ENCODE peak calls at places on chromosomes 16 and 17, in nine cellular contexts. H is stimulated activated CD4-positive, alpha-beta T cell treated with anti-CD3 and anti-CD28 coated beads, TNF-alpha, amount 100 ng/mL, for 48 hours; Q is stimulated activated CD8-positive, alpha-beta memory T cell treated with anti-CD3 and anti-CD28 coated beads, Interleukin-15, amount 100 ng/mL, for 24 hours; U is GM12865; R is activated CD4-positive, alpha-beta T cell treated with anti-CD3 and anti-CD28 coated beads, Interleukin-2, amount 50 U/mL, for 1 hour; Z is T follicular helper cell; B is NCI-H345; J is pons; D is dorsolateral prefrontal cortex. K is an unnamed sample.

GRCh38 chr17:48439875-48440505 is 10.0 kb upstream of the SKAP1 start:
- DNase-seq in U (peak; percentile 66), Z (peak; percentile 50), H (no peak), R (peak; percentile 56), B (no peak), D (no peak), Q (no peak), J (no peak), K (peak; percentile 62)

GRCh38 chr16:89009343-89010209 is 32.6 kb upstream of the CBFA2T3 start:
- DNase-seq in J (no peak), H (no peak), R (peak; percentile 33), D (peak; percentile 31), B (no peak), U (peak; percentile 43), Z (no peak), Q (no peak), K (no peak)

GRCh38 chr16:75252946-75253911 is 1.8 kb upstream of the BCAR1 start:
- DNase-seq in D (no peak), U (no peak), R (no peak), J (no peak), H (no peak), Q (no peak), B (no peak), Z (no peak), K (no peak)

GRCh38 chr17:59154335-59154720 is 658 bp downstream of the SKA2 start:
- DNase-seq in U (peak; percentile 51), Q (peak; percentile 2), Z (peak; percentile 8), H (peak; percentile 11), B (peak; percentile 66), R (peak; percentile 14), D (peak; percentile 58), J (no peak), K (no peak)

GRCh38 chr17:80007009-80007752 is 28.5 kb downstream of the TBC1D16 start:
- DNase-seq in U (no peak), Z (no peak), R (no peak), Q (no peak), B (no peak), D (no peak), H (no peak), J (no peak), K (no peak)

GRCh38 chr16:86087561-86088230 is 188.7 kb downstream of the IRF8 start:
- DNase-seq in R (no peak), U (no peak), Q (no peak), H (no peak), Z (no peak), J (no peak), D (peak; percentile 13), B (no peak), K (no peak)

GRCh38 chr16:27703121-27703520 is 153.2 kb downstream of the KATNIP start:
- DNase-seq in H (no peak), D (no peak), Q (no peak), B (no peak), Z (no peak), U (no peak), R (no peak), J (no peak), K (no peak)

GRCh38 chr17:7767425-7768021 is 50.0 kb downstream of the DNAH2 start:
- DNase-seq in R (no peak), Z (no peak), B (peak; percentile 69), Q (no peak), J (no peak), U (no peak), H (no peak), D (no peak), K (no peak)

GRCh38 chr16:73572135-73572534 is 524.2 kb upstream of the ZFHX3 start:
- DNase-seq in Z (no peak), B (no peak), Q (no peak), U (peak; percentile 10), D (no peak), H (no peak), J (peak; percentile 14), R (no peak), K (no peak)

GRCh38 chr17:55161935-55162555 is 102.7 kb upstream of the HLF start:
- DNase-seq in H (no peak), R (no peak), U (no peak), B (no peak), Q (no peak), D (no peak), Z (no peak), J (no peak), K (no peak)

GRCh38 chr16:62240722-62241121 is 204.5 kb upstream of the CDH8 start:
- DNase-seq in H (no peak), U (no peak), Z (no peak), R (no peak), J (no peak), Q (no peak), D (no peak), B (no peak), K (no peak)

GRCh38 chr17:33637534-33637933 is 344.4 kb upstream of the ASIC2 start:
- DNase-seq in Z (no peak), D (no peak), H (no peak), Q (no peak), R (no peak), B (no peak), J (no peak), U (no peak), K (no peak)